ENCODE peak calls at places on chromosomes 16 and 17, in seven cellular contexts. One of them, this sample, is unnamed.

GRCh38 chr17:79623786-79624657 is 13.2 kb upstream of the RBFOX3 start:
- DNase-seq in HS-5: no peak
- DNase-seq in CD4-positive, alpha-beta T cell: no peak
- DNase-seq in activated CD4-positive, alpha-beta T cell treated with anti-CD3 and anti-CD28 coated beads for 1 hour: no peak
- DNase-seq in hippocampal formation: no peak
- DNase-seq in HFFc6: no peak
- DNase-seq in PC-3: no peak
- DNase-seq in this sample: no peak

GRCh38 chr17:44024853-44025252 is 10.1 kb upstream of the TMEM101 start:
- DNase-seq in HS-5: no peak
- DNase-seq in CD4-positive, alpha-beta T cell: no peak
- DNase-seq in activated CD4-positive, alpha-beta T cell treated with anti-CD3 and anti-CD28 coated beads for 1 hour: no peak
- DNase-seq in hippocampal formation: no peak
- DNase-seq in HFFc6: no peak
- DNase-seq in PC-3: no peak
- DNase-seq in this sample: no peak

GRCh38 chr17:8913879-8914278 is 46.4 kb upstream of the PIK3R6 start:
- DNase-seq in HS-5: no peak
- DNase-seq in CD4-positive, alpha-beta T cell: no peak
- DNase-seq in activated CD4-positive, alpha-beta T cell treated with anti-CD3 and anti-CD28 coated beads for 1 hour: no peak
- DNase-seq in hippocampal formation: no peak
- DNase-seq in HFFc6: no peak
- DNase-seq in PC-3: no peak
- DNase-seq in this sample: no peak

GRCh38 chr17:38415250-38416194 is 12.7 kb upstream of the ARHGAP23 start:
- DNase-seq in HS-5: no peak
- DNase-seq in CD4-positive, alpha-beta T cell: no peak
- DNase-seq in activated CD4-positive, alpha-beta T cell treated with anti-CD3 and anti-CD28 coated beads for 1 hour: no peak
- DNase-seq in hippocampal formation: no peak
- DNase-seq in HFFc6: no peak
- DNase-seq in PC-3: peak
- DNase-seq in this sample: no peak

GRCh38 chr17:2800367-2800766 is 4.1 kb downstream of the RAP1GAP2 start:
- DNase-seq in HS-5: no peak
- DNase-seq in CD4-positive, alpha-beta T cell: no peak
- DNase-seq in activated CD4-positive, alpha-beta T cell treated with anti-CD3 and anti-CD28 coated beads for 1 hour: no peak
- DNase-seq in hippocampal formation: no peak
- DNase-seq in HFFc6: no peak
- DNase-seq in PC-3: no peak
- DNase-seq in this sample: no peak

GRCh38 chr17:17419621-17420020 is 57.2 kb upstream of the MED9 start:
- DNase-seq in HS-5: no peak
- DNase-seq in CD4-positive, alpha-beta T cell: no peak
- DNase-seq in activated CD4-positive, alpha-beta T cell treated with anti-CD3 and anti-CD28 coated beads for 1 hour: no peak
- DNase-seq in hippocampal formation: peak
- DNase-seq in HFFc6: no peak
- DNase-seq in PC-3: no peak
- DNase-seq in this sample: no peak

GRCh38 chr17:28737770-28738679 is 5.8 kb upstream of the TRAF4 start:
- DNase-seq in HS-5: no peak
- DNase-seq in CD4-positive, alpha-beta T cell: no peak
- DNase-seq in activated CD4-positive, alpha-beta T cell treated with anti-CD3 and anti-CD28 coated beads for 1 hour: no peak
- DNase-seq in hippocampal formation: no peak
- DNase-seq in HFFc6: no peak
- DNase-seq in PC-3: no peak
- DNase-seq in this sample: peak

GRCh38 chr16:21116148-21116693 is 34.4 kb downstream of the DNAH3 start:
- DNase-seq in HS-5: no peak
- DNase-seq in CD4-positive, alpha-beta T cell: no peak
- DNase-seq in activated CD4-positive, alpha-beta T cell treated with anti-CD3 and anti-CD28 coated beads for 1 hour: no peak
- DNase-seq in hippocampal formation: no peak
- DNase-seq in HFFc6: no peak
- DNase-seq in PC-3: no peak
- DNase-seq in this sample: peak

GRCh38 chr17:22441776-22442175 is 749.5 kb downstream of the KCNJ18 start:
- DNase-seq in HS-5: no peak
- DNase-seq in CD4-positive, alpha-beta T cell: no peak
- DNase-seq in activated CD4-positive, alpha-beta T cell treated with anti-CD3 and anti-CD28 coated beads for 1 hour: no peak
- DNase-seq in hippocampal formation: no peak
- DNase-seq in HFFc6: no peak
- DNase-seq in PC-3: no peak
- DNase-seq in this sample: no peak

GRCh38 chr16:49453001-49453400 is 79.4 kb downstream of the C16orf78 start:
- DNase-seq in HS-5: no peak
- DNase-seq in CD4-positive, alpha-beta T cell: no peak
- DNase-seq in activated CD4-positive, alpha-beta T cell treated with anti-CD3 and anti-CD28 coated beads for 1 hour: no peak
- DNase-seq in hippocampal formation: no peak
- DNase-seq in HFFc6: no peak
- DNase-seq in PC-3: no peak
- DNase-seq in this sample: no peak

GRCh38 chr16:81523387-81524115 is 78.9 kb downstream of the CMIP start:
- DNase-seq in HS-5: peak
- DNase-seq in CD4-positive, alpha-beta T cell: no peak
- DNase-seq in activated CD4-positive, alpha-beta T cell treated with anti-CD3 and anti-CD28 coated beads for 1 hour: no peak
- DNase-seq in hippocampal formation: no peak
- DNase-seq in HFFc6: peak
- DNase-seq in PC-3: peak
- DNase-seq in this sample: no peak

GRCh38 chr17:39753514-39754160 is 15.9 kb downstream of the GRB7 start:
- DNase-seq in HS-5: no peak
- DNase-seq in CD4-positive, alpha-beta T cell: no peak
- DNase-seq in activated CD4-positive, alpha-beta T cell treated with anti-CD3 and anti-CD28 coated beads for 1 hour: peak
- DNase-seq in hippocampal formation: no peak
- DNase-seq in HFFc6: no peak
- DNase-seq in PC-3: peak
- DNase-seq in this sample: peak

GRCh38 chr17:8122391-8122922 is 1.4 kb downstream of the HES7 start:
- DNase-seq in HS-5: no peak
- DNase-seq in CD4-positive, alpha-beta T cell: no peak
- DNase-seq in activated CD4-positive, alpha-beta T cell treated with anti-CD3 and anti-CD28 coated beads for 1 hour: no peak
- DNase-seq in hippocampal formation: no peak
- DNase-seq in HFFc6: no peak
- DNase-seq in PC-3: peak
- DNase-seq in this sample: no peak

GRCh38 chr17:2844386-2844785 is 48.1 kb downstream of the RAP1GAP2 start:
- DNase-seq in HS-5: no peak
- DNase-seq in CD4-positive, alpha-beta T cell: no peak
- DNase-seq in activated CD4-positive, alpha-beta T cell treated with anti-CD3 and anti-CD28 coated beads for 1 hour: no peak
- DNase-seq in hippocampal formation: no peak
- DNase-seq in HFFc6: no peak
- DNase-seq in PC-3: peak
- DNase-seq in this sample: no peak

GRCh38 chr17:47694818-47695663 is 1.1 kb downstream of the TBKBP1 start:
- DNase-seq in HS-5: no peak
- DNase-seq in CD4-positive, alpha-beta T cell: peak
- DNase-seq in activated CD4-positive, alpha-beta T cell treated with anti-CD3 and anti-CD28 coated beads for 1 hour: no peak
- DNase-seq in hippocampal formation: peak
- DNase-seq in HFFc6: no peak
- DNase-seq in PC-3: peak
- DNase-seq in this sample: peak

GRCh38 chr17:74680941-74681340 is 31.8 kb downstream of the CD300LF start:
- DNase-seq in HS-5: no peak
- DNase-seq in CD4-positive, alpha-beta T cell: no peak
- DNase-seq in activated CD4-positive, alpha-beta T cell treated with anti-CD3 and anti-CD28 coated beads for 1 hour: no peak
- DNase-seq in hippocampal formation: no peak
- DNase-seq in HFFc6: no peak
- DNase-seq in PC-3: no peak
- DNase-seq in this sample: no peak

GRCh38 chr17:17191346-17191792 is 14.8 kb downstream of the PLD6 start:
- DNase-seq in HS-5: peak
- DNase-seq in CD4-positive, alpha-beta T cell: no peak
- DNase-seq in activated CD4-positive, alpha-beta T cell treated with anti-CD3 and anti-CD28 coated beads for 1 hour: no peak
- DNase-seq in hippocampal formation: no peak
- DNase-seq in HFFc6: peak
- DNase-seq in PC-3: no peak
- DNase-seq in this sample: no peak

GRCh38 chr17:38815576-38816193 is 9.4 kb downstream of the CWC25 start:
- DNase-seq in HS-5: no peak
- DNase-seq in CD4-positive, alpha-beta T cell: no peak
- DNase-seq in activated CD4-positive, alpha-beta T cell treated with anti-CD3 and anti-CD28 coated beads for 1 hour: no peak
- DNase-seq in hippocampal formation: no peak
- DNase-seq in HFFc6: peak
- DNase-seq in PC-3: peak
- DNase-seq in this sample: no peak

GRCh38 chr16:52499061-52499460 is 47.9 kb downstream of the TOX3 start:
- DNase-seq in HS-5: no peak
- DNase-seq in CD4-positive, alpha-beta T cell: no peak
- DNase-seq in activated CD4-positive, alpha-beta T cell treated with anti-CD3 and anti-CD28 coated beads for 1 hour: no peak
- DNase-seq in hippocampal formation: no peak
- DNase-seq in HFFc6: no peak
- DNase-seq in PC-3: no peak
- DNase-seq in this sample: no peak

GRCh38 chr17:75404739-75405364 is 626 bp downstream of the GRB2 start:
- DNase-seq in HS-5: no peak
- DNase-seq in CD4-positive, alpha-beta T cell: peak
- DNase-seq in activated CD4-positive, alpha-beta T cell treated with anti-CD3 and anti-CD28 coated beads for 1 hour: peak
- DNase-seq in hippocampal formation: no peak
- DNase-seq in HFFc6: peak
- DNase-seq in PC-3: peak
- DNase-seq in this sample: peak

GRCh38 chr17:18961634-18962493 is 9.9 kb downstream of the SLC5A10 start:
- DNase-seq in HS-5: no peak
- DNase-seq in CD4-positive, alpha-beta T cell: no peak
- DNase-seq in activated CD4-positive, alpha-beta T cell treated with anti-CD3 and anti-CD28 coated beads for 1 hour: no peak
- DNase-seq in hippocampal formation: no peak
- DNase-seq in HFFc6: no peak
- DNase-seq in PC-3: no peak
- DNase-seq in this sample: no peak

GRCh38 chr16:67423634-67424575 is 7.0 kb upstream of the HSD11B2 start:
- DNase-seq in HS-5: no peak
- DNase-seq in CD4-positive, alpha-beta T cell: no peak
- DNase-seq in activated CD4-positive, alpha-beta T cell treated with anti-CD3 and anti-CD28 coated beads for 1 hour: no peak
- DNase-seq in hippocampal formation: no peak
- DNase-seq in HFFc6: no peak
- DNase-seq in PC-3: no peak
- DNase-seq in this sample: no peak

GRCh38 chr16:878071-878784 is 77.7 kb upstream of the GNG13 start:
- DNase-seq in HS-5: no peak
- DNase-seq in CD4-positive, alpha-beta T cell: no peak
- DNase-seq in activated CD4-positive, alpha-beta T cell treated with anti-CD3 and anti-CD28 coated beads for 1 hour: no peak
- DNase-seq in hippocampal formation: no peak
- DNase-seq in HFFc6: no peak
- DNase-seq in PC-3: no peak
- DNase-seq in this sample: no peak

GRCh38 chr17:67628580-67629013 is 89.1 kb upstream of the NOL11 start:
- DNase-seq in HS-5: no peak
- DNase-seq in CD4-positive, alpha-beta T cell: no peak
- DNase-seq in activated CD4-positive, alpha-beta T cell treated with anti-CD3 and anti-CD28 coated beads for 1 hour: no peak
- DNase-seq in hippocampal formation: no peak
- DNase-seq in HFFc6: no peak
- DNase-seq in PC-3: no peak
- DNase-seq in this sample: no peak

GRCh38 chr17:29977836-29978235 is 36.4 kb downstream of the EFCAB5 start:
- DNase-seq in HS-5: peak
- DNase-seq in CD4-positive, alpha-beta T cell: no peak
- DNase-seq in activated CD4-positive, alpha-beta T cell treated with anti-CD3 and anti-CD28 coated beads for 1 hour: no peak
- DNase-seq in hippocampal formation: no peak
- DNase-seq in HFFc6: peak
- DNase-seq in PC-3: no peak
- DNase-seq in this sample: no peak

GRCh38 chr17:31310260-31310659 is 3.6 kb downstream of the EVI2B start:
- DNase-seq in HS-5: no peak
- DNase-seq in CD4-positive, alpha-beta T cell: peak
- DNase-seq in activated CD4-positive, alpha-beta T cell treated with anti-CD3 and anti-CD28 coated beads for 1 hour: peak
- DNase-seq in hippocampal formation: peak
- DNase-seq in HFFc6: no peak
- DNase-seq in PC-3: no peak
- DNase-seq in this sample: no peak

GRCh38 chr16:57042157-57043111 is 49.9 kb upstream of the CPNE2 start:
- DNase-seq in HS-5: no peak
- DNase-seq in CD4-positive, alpha-beta T cell: peak
- DNase-seq in activated CD4-positive, alpha-beta T cell treated with anti-CD3 and anti-CD28 coated beads for 1 hour: peak
- DNase-seq in hippocampal formation: no peak
- DNase-seq in HFFc6: peak
- DNase-seq in PC-3: no peak
- DNase-seq in this sample: peak

GRCh38 chr16:54817432-54817831 is 113.2 kb upstream of the IRX5 start:
- DNase-seq in HS-5: peak
- DNase-seq in CD4-positive, alpha-beta T cell: no peak
- DNase-seq in activated CD4-positive, alpha-beta T cell treated with anti-CD3 and anti-CD28 coated beads for 1 hour: no peak
- DNase-seq in hippocampal formation: no peak
- DNase-seq in HFFc6: peak
- DNase-seq in PC-3: peak
- DNase-seq in this sample: no peak

GRCh38 chr17:47280072-47280811 is 26.6 kb downstream of the ITGB3 start:
- DNase-seq in HS-5: no peak
- DNase-seq in CD4-positive, alpha-beta T cell: no peak
- DNase-seq in activated CD4-positive, alpha-beta T cell treated with anti-CD3 and anti-CD28 coated beads for 1 hour: no peak
- DNase-seq in hippocampal formation: no peak
- DNase-seq in HFFc6: peak
- DNase-seq in PC-3: no peak
- DNase-seq in this sample: no peak

GRCh38 chr17:78736526-78737079 is 45.5 kb downstream of the CYTH1 start:
- DNase-seq in HS-5: no peak
- DNase-seq in CD4-positive, alpha-beta T cell: peak
- DNase-seq in activated CD4-positive, alpha-beta T cell treated with anti-CD3 and anti-CD28 coated beads for 1 hour: peak
- DNase-seq in hippocampal formation: no peak
- DNase-seq in HFFc6: no peak
- DNase-seq in PC-3: peak
- DNase-seq in this sample: peak

GRCh38 chr17:67624886-67625656 is 92.7 kb upstream of the NOL11 start:
- DNase-seq in HS-5: no peak
- DNase-seq in CD4-positive, alpha-beta T cell: no peak
- DNase-seq in activated CD4-positive, alpha-beta T cell treated with anti-CD3 and anti-CD28 coated beads for 1 hour: no peak
- DNase-seq in hippocampal formation: no peak
- DNase-seq in HFFc6: no peak
- DNase-seq in PC-3: no peak
- DNase-seq in this sample: no peak

GRCh38 chr16:89201467-89202377 is 1.4 kb upstream of the SLC22A31 start:
- DNase-seq in HS-5: no peak
- DNase-seq in CD4-positive, alpha-beta T cell: peak
- DNase-seq in activated CD4-positive, alpha-beta T cell treated with anti-CD3 and anti-CD28 coated beads for 1 hour: peak
- DNase-seq in hippocampal formation: no peak
- DNase-seq in HFFc6: no peak
- DNase-seq in PC-3: peak
- DNase-seq in this sample: peak

GRCh38 chr17:47708864-47709541 is 15.0 kb downstream of the TBKBP1 start:
- DNase-seq in HS-5: no peak
- DNase-seq in CD4-positive, alpha-beta T cell: no peak
- DNase-seq in activated CD4-positive, alpha-beta T cell treated with anti-CD3 and anti-CD28 coated beads for 1 hour: no peak
- DNase-seq in hippocampal formation: no peak
- DNase-seq in HFFc6: no peak
- DNase-seq in PC-3: peak
- DNase-seq in this sample: no peak

GRCh38 chr17:67994827-67995567 is 1.3 kb downstream of the C17orf58 start:
- DNase-seq in HS-5: peak
- DNase-seq in CD4-positive, alpha-beta T cell: no peak
- DNase-seq in activated CD4-positive, alpha-beta T cell treated with anti-CD3 and anti-CD28 coated beads for 1 hour: no peak
- DNase-seq in hippocampal formation: peak
- DNase-seq in HFFc6: peak
- DNase-seq in PC-3: peak
- DNase-seq in this sample: no peak

GRCh38 chr17:73952498-73953205 is 250.8 kb upstream of the RPL38 start:
- DNase-seq in HS-5: no peak
- DNase-seq in CD4-positive, alpha-beta T cell: no peak
- DNase-seq in activated CD4-positive, alpha-beta T cell treated with anti-CD3 and anti-CD28 coated beads for 1 hour: peak
- DNase-seq in hippocampal formation: no peak
- DNase-seq in HFFc6: no peak
- DNase-seq in PC-3: no peak
- DNase-seq in this sample: peak

GRCh38 chr17:65121916-65122821 is 15.0 kb upstream of the RGS9 start:
- DNase-seq in HS-5: no peak
- DNase-seq in CD4-positive, alpha-beta T cell: no peak
- DNase-seq in activated CD4-positive, alpha-beta T cell treated with anti-CD3 and anti-CD28 coated beads for 1 hour: no peak
- DNase-seq in hippocampal formation: no peak
- DNase-seq in HFFc6: no peak
- DNase-seq in PC-3: peak
- DNase-seq in this sample: no peak

GRCh38 chr16:54707813-54708212 is 222.9 kb upstream of the IRX5 start:
- DNase-seq in HS-5: no peak
- DNase-seq in CD4-positive, alpha-beta T cell: no peak
- DNase-seq in activated CD4-positive, alpha-beta T cell treated with anti-CD3 and anti-CD28 coated beads for 1 hour: no peak
- DNase-seq in hippocampal formation: no peak
- DNase-seq in HFFc6: no peak
- DNase-seq in PC-3: no peak
- DNase-seq in this sample: no peak

GRCh38 chr16:85777583-85778310 is 21.6 kb downstream of the EMC8 start:
- DNase-seq in HS-5: no peak
- DNase-seq in CD4-positive, alpha-beta T cell: no peak
- DNase-seq in activated CD4-positive, alpha-beta T cell treated with anti-CD3 and anti-CD28 coated beads for 1 hour: no peak
- DNase-seq in hippocampal formation: no peak
- DNase-seq in HFFc6: peak
- DNase-seq in PC-3: peak
- DNase-seq in this sample: no peak